ENCODE peak calls at places on chromosomes 3 and 15, in ten cellular contexts. One of them, this sample, is unnamed.
A peak's percentile ranks its signal among the peaks of the same experiment; 100 is the strongest.

GRCh38 chr3:136106101-136106500 is 90.0 kb downstream of the MSL2 start:
- DNase-seq in stomach: no peak
- DNase-seq in A549: no peak
- DNase-seq in HepG2: no peak
- DNase-seq in K562: no peak
- DNase-seq in esophagus muscularis mucosa: no peak
- DNase-seq in ovary: no peak
- DNase-seq in sigmoid colon: no peak
- DNase-seq in transverse colon: no peak
- DNase-seq in upper lobe of left lung: no peak
- DNase-seq in this sample: no peak

GRCh38 chr15:59436774-59437472 is 1.1 kb upstream of the FAM81A start:
- DNase-seq in stomach: no peak
- DNase-seq in A549: no peak
- DNase-seq in HepG2: no peak
- DNase-seq in K562: no peak
- DNase-seq in esophagus muscularis mucosa: peak; percentile 83
- DNase-seq in ovary: no peak
- DNase-seq in sigmoid colon: peak; percentile 65
- DNase-seq in transverse colon: no peak
- DNase-seq in upper lobe of left lung: no peak
- DNase-seq in this sample: no peak

GRCh38 chr15:92377083-92377789 is 16.4 kb upstream of the ST8SIA2 start:
- DNase-seq in stomach: no peak
- DNase-seq in A549: peak; percentile 47
- DNase-seq in HepG2: no peak
- DNase-seq in K562: peak; percentile 16
- DNase-seq in esophagus muscularis mucosa: no peak
- DNase-seq in ovary: no peak
- DNase-seq in sigmoid colon: no peak
- DNase-seq in transverse colon: no peak
- DNase-seq in upper lobe of left lung: no peak
- DNase-seq in this sample: no peak

GRCh38 chr3:123552095-123552714 is 32.6 kb downstream of the HACD2 start:
- DNase-seq in stomach: no peak
- DNase-seq in A549: peak; percentile 18
- DNase-seq in HepG2: peak; percentile 4
- DNase-seq in K562: peak; percentile 10
- DNase-seq in esophagus muscularis mucosa: no peak
- DNase-seq in ovary: no peak
- DNase-seq in sigmoid colon: no peak
- DNase-seq in transverse colon: no peak
- DNase-seq in upper lobe of left lung: no peak
- DNase-seq in this sample: no peak

GRCh38 chr15:55255714-55256113 is 33.9 kb downstream of the RAB27A start:
- DNase-seq in stomach: no peak
- DNase-seq in A549: no peak
- DNase-seq in HepG2: no peak
- DNase-seq in K562: no peak
- DNase-seq in esophagus muscularis mucosa: no peak
- DNase-seq in ovary: no peak
- DNase-seq in sigmoid colon: no peak
- DNase-seq in transverse colon: no peak
- DNase-seq in upper lobe of left lung: no peak
- DNase-seq in this sample: no peak

GRCh38 chr3:178202199-178202598 is 334.0 kb upstream of the KCNMB2 start:
- DNase-seq in stomach: no peak
- DNase-seq in A549: no peak
- DNase-seq in HepG2: no peak
- DNase-seq in K562: no peak
- DNase-seq in esophagus muscularis mucosa: no peak
- DNase-seq in ovary: no peak
- DNase-seq in sigmoid colon: no peak
- DNase-seq in transverse colon: no peak
- DNase-seq in upper lobe of left lung: no peak
- DNase-seq in this sample: no peak

GRCh38 chr3:156135921-156136655 is 15.7 kb downstream of the KCNAB1 start:
- DNase-seq in stomach: no peak
- DNase-seq in A549: peak; percentile 12
- DNase-seq in HepG2: no peak
- DNase-seq in K562: no peak
- DNase-seq in esophagus muscularis mucosa: peak; percentile 7
- DNase-seq in ovary: no peak
- DNase-seq in sigmoid colon: no peak
- DNase-seq in transverse colon: no peak
- DNase-seq in upper lobe of left lung: no peak
- DNase-seq in this sample: no peak

GRCh38 chr15:51085764-51086163 is 8.9 kb downstream of the TNFAIP8L3 start:
- DNase-seq in stomach: no peak
- DNase-seq in A549: no peak
- DNase-seq in HepG2: no peak
- DNase-seq in K562: no peak
- DNase-seq in esophagus muscularis mucosa: no peak
- DNase-seq in ovary: no peak
- DNase-seq in sigmoid colon: no peak
- DNase-seq in transverse colon: no peak
- DNase-seq in upper lobe of left lung: no peak
- DNase-seq in this sample: no peak

GRCh38 chr3:107884719-107885460 is 205.9 kb downstream of the CD47 start:
- DNase-seq in stomach: no peak
- DNase-seq in A549: no peak
- DNase-seq in HepG2: no peak
- DNase-seq in K562: no peak
- DNase-seq in esophagus muscularis mucosa: no peak
- DNase-seq in ovary: no peak
- DNase-seq in sigmoid colon: no peak
- DNase-seq in transverse colon: no peak
- DNase-seq in upper lobe of left lung: no peak
- DNase-seq in this sample: no peak

GRCh38 chr3:64900916-64901903 is 213.4 kb upstream of the ADAMTS9 start:
- DNase-seq in stomach: no peak
- DNase-seq in A549: no peak
- DNase-seq in HepG2: no peak
- DNase-seq in K562: no peak
- DNase-seq in esophagus muscularis mucosa: peak; percentile 62
- DNase-seq in ovary: peak; percentile 48
- DNase-seq in sigmoid colon: no peak
- DNase-seq in transverse colon: no peak
- DNase-seq in upper lobe of left lung: no peak
- DNase-seq in this sample: no peak

GRCh38 chr3:194508486-194509449 is 22.0 kb upstream of the ATP13A3 start:
- DNase-seq in stomach: no peak
- DNase-seq in A549: no peak
- DNase-seq in HepG2: no peak
- DNase-seq in K562: no peak
- DNase-seq in esophagus muscularis mucosa: no peak
- DNase-seq in ovary: no peak
- DNase-seq in sigmoid colon: no peak
- DNase-seq in transverse colon: no peak
- DNase-seq in upper lobe of left lung: no peak
- DNase-seq in this sample: no peak

GRCh38 chr3:11717768-11718581 is 74.3 kb upstream of the VGLL4 start:
- DNase-seq in stomach: no peak
- DNase-seq in A549: peak; percentile 40
- DNase-seq in HepG2: peak; percentile 53
- DNase-seq in K562: no peak
- DNase-seq in esophagus muscularis mucosa: no peak
- DNase-seq in ovary: no peak
- DNase-seq in sigmoid colon: no peak
- DNase-seq in transverse colon: no peak
- DNase-seq in upper lobe of left lung: no peak
- DNase-seq in this sample: peak; percentile 12

GRCh38 chr3:23162939-23163338 is 40.2 kb upstream of the UBE2E2 start:
- DNase-seq in stomach: no peak
- DNase-seq in A549: no peak
- DNase-seq in HepG2: no peak
- DNase-seq in K562: no peak
- DNase-seq in esophagus muscularis mucosa: no peak
- DNase-seq in ovary: no peak
- DNase-seq in sigmoid colon: no peak
- DNase-seq in transverse colon: no peak
- DNase-seq in upper lobe of left lung: no peak
- DNase-seq in this sample: no peak

GRCh38 chr15:72786244-72786641 is 2.7 kb upstream of the ADPGK start:
- DNase-seq in stomach: no peak
- DNase-seq in A549: no peak
- DNase-seq in HepG2: no peak
- DNase-seq in K562: no peak
- DNase-seq in esophagus muscularis mucosa: no peak
- DNase-seq in ovary: no peak
- DNase-seq in sigmoid colon: no peak
- DNase-seq in transverse colon: no peak
- DNase-seq in upper lobe of left lung: no peak
- DNase-seq in this sample: no peak
- H3K27ac ChIP-seq in stomach: no peak overlapping the region
- H3K27ac ChIP-seq in A549: no peak overlapping the region
- H3K27ac ChIP-seq in HepG2: no peak overlapping the region
- H3K27ac ChIP-seq in K562: no peak overlapping the region
- H3K27ac ChIP-seq in esophagus muscularis mucosa: no peak overlapping the region
- H3K27ac ChIP-seq in ovary: no peak overlapping the region
- H3K27ac ChIP-seq in sigmoid colon: no peak overlapping the region
- H3K27ac ChIP-seq in transverse colon: no peak overlapping the region
- H3K27ac ChIP-seq in upper lobe of left lung: no peak overlapping the region
- H3K27ac ChIP-seq in this sample: peak overlapping the region; percentile 94

GRCh38 chr3:192011137-192011536 is 550.2 kb downstream of the PYDC2 start:
- DNase-seq in stomach: no peak
- DNase-seq in A549: no peak
- DNase-seq in HepG2: no peak
- DNase-seq in K562: no peak
- DNase-seq in esophagus muscularis mucosa: no peak
- DNase-seq in ovary: no peak
- DNase-seq in sigmoid colon: no peak
- DNase-seq in transverse colon: no peak
- DNase-seq in upper lobe of left lung: no peak
- DNase-seq in this sample: no peak

GRCh38 chr3:192013110-192013509 is 552.1 kb downstream of the PYDC2 start:
- DNase-seq in stomach: no peak
- DNase-seq in A549: no peak
- DNase-seq in HepG2: no peak
- DNase-seq in K562: no peak
- DNase-seq in esophagus muscularis mucosa: no peak
- DNase-seq in ovary: no peak
- DNase-seq in sigmoid colon: no peak
- DNase-seq in transverse colon: no peak
- DNase-seq in upper lobe of left lung: no peak
- DNase-seq in this sample: no peak

GRCh38 chr3:192005989-192006388 is 545.0 kb downstream of the PYDC2 start:
- DNase-seq in stomach: no peak
- DNase-seq in A549: no peak
- DNase-seq in HepG2: no peak
- DNase-seq in K562: no peak
- DNase-seq in esophagus muscularis mucosa: no peak
- DNase-seq in ovary: no peak
- DNase-seq in sigmoid colon: no peak
- DNase-seq in transverse colon: no peak
- DNase-seq in upper lobe of left lung: no peak
- DNase-seq in this sample: no peak

DNA sequence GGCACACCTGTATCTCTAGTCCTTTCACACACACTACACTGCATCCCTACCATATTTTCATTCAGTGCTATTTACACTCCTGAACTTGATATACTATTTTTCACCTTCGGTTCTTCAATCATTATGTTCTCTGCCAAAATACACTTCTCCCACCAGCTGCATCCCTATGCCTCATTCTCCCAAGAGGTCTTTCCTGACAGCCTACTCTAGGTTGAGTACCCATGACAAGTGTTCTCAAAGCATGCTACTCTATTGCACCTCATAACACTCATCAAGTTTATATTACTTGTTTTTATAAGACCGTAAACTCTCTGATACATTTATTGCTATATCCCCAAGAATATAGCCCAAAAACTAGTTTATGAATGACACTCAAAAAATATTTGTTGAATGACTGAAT is 549.5 kb downstream of the PYDC2 start:
- DNase-seq in stomach: no peak
- DNase-seq in A549: no peak
- DNase-seq in HepG2: no peak
- DNase-seq in K562: no peak
- DNase-seq in esophagus muscularis mucosa: no peak
- DNase-seq in ovary: no peak
- DNase-seq in sigmoid colon: no peak
- DNase-seq in transverse colon: no peak
- DNase-seq in upper lobe of left lung: no peak
- DNase-seq in this sample: no peak
- TF ChIP-seq EP300 in stomach: no peak
- TF ChIP-seq EP300 in A549: no peak
- TF ChIP-seq EP300 in HepG2: no peak
- TF ChIP-seq EP300 in K562: no peak
- TF ChIP-seq EP300 in esophagus muscularis mucosa: no peak
- TF ChIP-seq EP300 in ovary: no peak
- TF ChIP-seq EP300 in sigmoid colon: no peak
- TF ChIP-seq EP300 in transverse colon: no peak
- TF ChIP-seq EP300 in upper lobe of left lung: no peak
- TF ChIP-seq EP300 in this sample: no peak

GRCh38 chr3:77081240-77081661 is 41.4 kb downstream of the ROBO2 start:
- DNase-seq in stomach: no peak
- DNase-seq in A549: no peak
- DNase-seq in HepG2: no peak
- DNase-seq in K562: no peak
- DNase-seq in esophagus muscularis mucosa: no peak
- DNase-seq in ovary: peak; percentile 9
- DNase-seq in sigmoid colon: no peak
- DNase-seq in transverse colon: no peak
- DNase-seq in upper lobe of left lung: peak; percentile 62
- DNase-seq in this sample: no peak
- H3K27ac ChIP-seq in stomach: no peak overlapping the region
- H3K27ac ChIP-seq in A549: no peak overlapping the region
- H3K27ac ChIP-seq in HepG2: no peak overlapping the region
- H3K27ac ChIP-seq in K562: no peak overlapping the region
- H3K27ac ChIP-seq in esophagus muscularis mucosa: no peak overlapping the region
- H3K27ac ChIP-seq in ovary: no peak overlapping the region
- H3K27ac ChIP-seq in sigmoid colon: no peak overlapping the region
- H3K27ac ChIP-seq in transverse colon: no peak overlapping the region
- H3K27ac ChIP-seq in upper lobe of left lung: no peak overlapping the region
- H3K27ac ChIP-seq in this sample: no peak overlapping the region

GRCh38 chr3:109175411-109175810 is 38.9 kb downstream of the C3orf85 start:
- DNase-seq in stomach: no peak
- DNase-seq in A549: no peak
- DNase-seq in HepG2: no peak
- DNase-seq in K562: no peak
- DNase-seq in esophagus muscularis mucosa: no peak
- DNase-seq in ovary: no peak
- DNase-seq in sigmoid colon: no peak
- DNase-seq in transverse colon: no peak
- DNase-seq in upper lobe of left lung: no peak
- DNase-seq in this sample: no peak

GRCh38 chr3:109176726-109177125 is 40.2 kb downstream of the C3orf85 start:
- DNase-seq in stomach: no peak
- DNase-seq in A549: no peak
- DNase-seq in HepG2: no peak
- DNase-seq in K562: no peak
- DNase-seq in esophagus muscularis mucosa: no peak
- DNase-seq in ovary: no peak
- DNase-seq in sigmoid colon: no peak
- DNase-seq in transverse colon: no peak
- DNase-seq in upper lobe of left lung: no peak
- DNase-seq in this sample: no peak

GRCh38 chr3:109178701-109179100 is 42.2 kb downstream of the C3orf85 start:
- DNase-seq in stomach: no peak
- DNase-seq in A549: no peak
- DNase-seq in HepG2: no peak
- DNase-seq in K562: no peak
- DNase-seq in esophagus muscularis mucosa: no peak
- DNase-seq in ovary: no peak
- DNase-seq in sigmoid colon: no peak
- DNase-seq in transverse colon: no peak
- DNase-seq in upper lobe of left lung: no peak
- DNase-seq in this sample: no peak

GRCh38 chr3:109177888-109178287 is 41.4 kb downstream of the C3orf85 start:
- DNase-seq in stomach: no peak
- DNase-seq in A549: peak; percentile 26
- DNase-seq in HepG2: no peak
- DNase-seq in K562: no peak
- DNase-seq in esophagus muscularis mucosa: no peak
- DNase-seq in ovary: no peak
- DNase-seq in sigmoid colon: no peak
- DNase-seq in transverse colon: no peak
- DNase-seq in upper lobe of left lung: no peak
- DNase-seq in this sample: no peak
- TF ChIP-seq EP300 in stomach: no peak
- TF ChIP-seq EP300 in A549: no peak
- TF ChIP-seq EP300 in HepG2: no peak
- TF ChIP-seq EP300 in K562: no peak
- TF ChIP-seq EP300 in esophagus muscularis mucosa: no peak
- TF ChIP-seq EP300 in ovary: no peak
- TF ChIP-seq EP300 in sigmoid colon: no peak
- TF ChIP-seq EP300 in transverse colon: no peak
- TF ChIP-seq EP300 in upper lobe of left lung: no peak
- TF ChIP-seq EP300 in this sample: no peak